ENCODE peak calls at places on chromosomes 11 and 22, in six cellular contexts. A is CD8-positive, alpha-beta memory T cell; Y is psoas muscle; B is IMR-90; W is lung; D is neural progenitor cell. K is an unnamed sample.

GRCh38 chr11:95711162-95711944 is 78.2 kb downstream of the FAM76B start:
- DNase-seq in W (no peak), D (no peak), B (peak; percentile 14), Y (no peak), A (no peak), K (no peak)

GRCh38 chr11:559020-559620 is 1.4 kb downstream of the LMNTD2 start:
- DNase-seq in A (peak; percentile 65), Y (no peak), B (no peak), D (no peak), W (no peak), K (no peak)

GRCh38 chr22:21951062-21951461 is 1.6 kb downstream of the PPM1F start:
- DNase-seq in D (no peak), A (no peak), Y (no peak), B (no peak), W (no peak), K (no peak)

GRCh38 chr11:99781074-99781473 is 760.3 kb downstream of the CNTN5 start:
- DNase-seq in W (no peak), D (no peak), B (no peak), Y (no peak), A (no peak), K (no peak)

GRCh38 chr11:110952150-110952549 is 239.9 kb upstream of the ARHGAP20 start:
- DNase-seq in A (no peak), B (no peak), Y (no peak), W (no peak), D (no peak), K (no peak)

GRCh38 chr11:114080219-114080618 is 20.7 kb downstream of the ZBTB16 start:
- DNase-seq in B (no peak), Y (no peak), D (no peak), A (peak; percentile 54), W (no peak), K (no peak)

GRCh38 chr11:109304159-109304558 is 117.8 kb upstream of the C11orf87 start:
- DNase-seq in A (no peak), B (peak; percentile 30), W (no peak), D (no peak), Y (no peak), K (no peak)

GRCh38 chr11:35567737-35568465 is 42.5 kb upstream of the PAMR1 start:
- DNase-seq in Y (no peak), D (no peak), B (peak; percentile 65), A (no peak), W (peak; percentile 36), K (peak; percentile 74)

GRCh38 chr11:121451982-121452608 is at the start of gene SORL1:
- DNase-seq in W (peak; percentile 72), A (peak; percentile 78), Y (peak; percentile 62), B (peak; percentile 55), D (peak; percentile 95), K (no peak)

GRCh38 chr11:27540051-27540450 is 33.5 kb upstream of the LIN7C start:
- DNase-seq in A (no peak), B (no peak), W (no peak), Y (no peak), D (no peak), K (no peak)

GRCh38 chr11:87134524-87135106 is 96.9 kb downstream of the TMEM135 start:
- DNase-seq in B (no peak), D (no peak), W (no peak), Y (no peak), A (no peak), K (no peak)

GRCh38 chr11:92225206-92225562 is 566 bp downstream of the FAT3 start:
- DNase-seq in A (no peak), Y (no peak), D (peak; percentile 51), W (no peak), B (no peak), K (peak; percentile 43)
- H3K27me3 ChIP-seq in A (no peaks in the 10 kb centered on the region), Y (peaks cover 8% of the 10 kb centered on the region), D (peaks cover 30% of the 10 kb centered on the region), W (peaks cover 12% of the 10 kb centered on the region), B (peaks cover 56% of the 10 kb centered on the region), K (peaks cover 54% of the 10 kb centered on the region)

GRCh38 chr22:50034126-50035081 is 21.8 kb upstream of the IL17REL start:
- DNase-seq in D (no peak), B (no peak), A (peak; percentile 47), Y (no peak), W (no peak), K (no peak)

GRCh38 chr22:50031189-50032091 is 18.9 kb upstream of the IL17REL start:
- DNase-seq in D (no peak), A (peak; percentile 48), W (no peak), B (no peak), Y (no peak), K (no peak)

GRCh38 chr22:50030315-50031188 is 18.0 kb upstream of the IL17REL start:
- DNase-seq in Y (peak; percentile 76), W (peak; percentile 71), A (peak; percentile 87), B (peak; percentile 54), D (peak; percentile 94), K (no peak)

GRCh38 chr22:50032941-50033601 is 20.5 kb upstream of the IL17REL start:
- DNase-seq in B (no peak), Y (no peak), W (no peak), D (no peak), A (peak; percentile 35), K (no peak)

DNA sequence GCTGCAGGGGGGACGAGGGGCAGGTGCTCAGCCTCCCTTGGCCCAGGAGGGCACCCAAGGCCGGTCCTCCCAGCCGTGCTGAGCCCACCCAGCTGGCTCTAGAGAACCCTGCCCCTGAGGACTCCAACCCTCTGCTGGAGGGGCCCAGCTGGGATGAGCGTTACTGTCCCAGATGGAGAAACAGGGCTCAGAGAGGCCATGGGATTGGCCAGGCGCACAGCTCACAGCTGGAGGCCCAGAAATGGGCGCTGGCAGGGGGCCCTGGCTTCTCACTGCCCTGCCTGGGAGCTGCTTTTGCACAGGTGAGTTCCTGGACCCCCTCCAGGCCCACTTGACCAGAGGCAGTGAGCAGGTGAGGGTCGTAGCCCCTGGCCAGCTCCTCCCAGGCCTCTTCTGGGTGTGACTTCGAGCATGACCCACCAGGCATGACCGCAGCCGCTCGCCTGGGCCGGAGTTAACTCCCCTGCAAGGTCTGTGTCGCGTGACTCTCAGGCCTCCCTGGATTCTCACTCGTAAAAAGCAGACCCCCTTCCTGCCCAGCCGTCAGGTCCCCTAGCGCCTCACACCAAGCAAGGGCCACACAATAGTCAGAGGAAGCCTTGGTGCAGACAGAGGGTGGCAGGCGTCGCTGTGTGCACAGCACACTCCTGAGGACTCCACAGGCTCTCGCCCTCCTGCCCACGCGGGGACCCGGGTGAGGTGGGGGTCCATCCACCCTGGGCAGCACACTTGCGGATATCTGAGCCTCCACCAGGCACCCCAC is 19.7 kb upstream of the IL17REL start:
- DNase-seq in D (no peak), A (peak; percentile 47), B (no peak), Y (no peak), W (no peak), K (no peak)
- H3K27me3 ChIP-seq in D (peaks cover 30% of the 10 kb centered on the region), A (no peaks in the 10 kb centered on the region), B (peaks cover 20% of the 10 kb centered on the region), Y (no peaks in the 10 kb centered on the region), W (no peaks in the 10 kb centered on the region), K (peaks cover 5% of the 10 kb centered on the region)

GRCh38 chr11:2649848-2650247 is 49.9 kb downstream of the KCNQ1OT1 start:
- DNase-seq in A (no peak), W (no peak), Y (no peak), B (no peak), D (no peak), K (no peak)

GRCh38 chr11:2650343-2650867 is 49.4 kb downstream of the KCNQ1OT1 start:
- DNase-seq in W (no peak), A (no peak), D (no peak), Y (no peak), B (no peak), K (no peak)

GRCh38 chr11:2651826-2652237 is 48.0 kb downstream of the KCNQ1OT1 start:
- DNase-seq in B (no peak), D (no peak), A (no peak), Y (no peak), W (no peak), K (no peak)

GRCh38 chr11:2652362-2652761 is 47.4 kb downstream of the KCNQ1OT1 start:
- DNase-seq in Y (no peak), D (no peak), B (no peak), A (no peak), W (no peak), K (no peak)

GRCh38 chr11:2651054-2651617 is 48.7 kb downstream of the KCNQ1OT1 start:
- DNase-seq in W (no peak), Y (no peak), A (no peak), D (no peak), B (no peak), K (no peak)
- H3K27me3 ChIP-seq in W (no peaks in the 10 kb centered on the region), Y (no peaks in the 10 kb centered on the region), A (no peaks in the 10 kb centered on the region), D (no peaks in the 10 kb centered on the region), B (peaks cover 13% of the 10 kb centered on the region), K (no peaks in the 10 kb centered on the region)

DNA sequence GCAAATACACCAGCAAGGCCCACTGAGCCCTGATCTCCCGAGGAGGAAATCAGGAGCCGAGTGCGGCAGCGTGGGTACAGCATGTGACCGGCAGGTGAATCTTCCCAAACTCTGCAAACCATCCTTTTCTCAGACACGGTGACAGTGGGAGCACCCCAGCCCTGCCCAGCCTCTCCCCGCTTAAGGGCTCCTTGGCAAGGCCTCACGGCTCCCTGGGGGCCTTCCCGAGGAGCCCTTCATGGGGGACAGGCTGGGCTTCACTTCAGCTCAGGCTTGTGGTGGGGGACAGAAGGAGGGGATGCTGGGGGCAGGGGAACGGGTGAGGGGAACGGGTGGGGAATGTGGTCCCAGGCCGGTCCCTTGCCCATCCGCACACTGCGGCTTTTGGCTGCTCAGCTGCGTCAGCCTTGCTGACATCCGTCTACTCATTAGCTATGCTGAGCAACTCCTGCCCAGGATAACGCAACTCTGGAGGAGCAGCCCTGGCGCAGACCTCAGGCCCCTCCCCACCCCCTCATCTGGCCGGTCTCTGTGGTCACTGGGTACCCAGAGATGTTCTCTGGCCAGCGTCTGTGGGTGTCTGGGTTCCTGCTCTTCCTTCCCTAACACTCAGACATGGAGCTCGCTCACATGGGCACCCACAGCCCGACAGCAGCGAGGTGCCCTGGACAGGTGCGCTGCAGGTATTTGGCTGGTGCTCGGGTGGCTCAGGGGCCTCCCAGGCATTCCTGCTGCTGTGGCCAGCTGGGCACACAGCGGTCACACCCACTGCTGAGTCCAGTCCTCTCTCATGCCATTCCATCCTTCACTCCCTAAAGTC is 22.0 kb upstream of the TTLL12 start:
- DNase-seq in B (no peak), A (no peak), Y (no peak), W (no peak), D (no peak), K (no peak)
- H3K27me3 ChIP-seq in B (peaks cover 25% of the 10 kb centered on the region), A (no peaks in the 10 kb centered on the region), Y (no peaks in the 10 kb centered on the region), W (no peaks in the 10 kb centered on the region), D (no peaks in the 10 kb centered on the region), K (no peaks in the 10 kb centered on the region)

DNA sequence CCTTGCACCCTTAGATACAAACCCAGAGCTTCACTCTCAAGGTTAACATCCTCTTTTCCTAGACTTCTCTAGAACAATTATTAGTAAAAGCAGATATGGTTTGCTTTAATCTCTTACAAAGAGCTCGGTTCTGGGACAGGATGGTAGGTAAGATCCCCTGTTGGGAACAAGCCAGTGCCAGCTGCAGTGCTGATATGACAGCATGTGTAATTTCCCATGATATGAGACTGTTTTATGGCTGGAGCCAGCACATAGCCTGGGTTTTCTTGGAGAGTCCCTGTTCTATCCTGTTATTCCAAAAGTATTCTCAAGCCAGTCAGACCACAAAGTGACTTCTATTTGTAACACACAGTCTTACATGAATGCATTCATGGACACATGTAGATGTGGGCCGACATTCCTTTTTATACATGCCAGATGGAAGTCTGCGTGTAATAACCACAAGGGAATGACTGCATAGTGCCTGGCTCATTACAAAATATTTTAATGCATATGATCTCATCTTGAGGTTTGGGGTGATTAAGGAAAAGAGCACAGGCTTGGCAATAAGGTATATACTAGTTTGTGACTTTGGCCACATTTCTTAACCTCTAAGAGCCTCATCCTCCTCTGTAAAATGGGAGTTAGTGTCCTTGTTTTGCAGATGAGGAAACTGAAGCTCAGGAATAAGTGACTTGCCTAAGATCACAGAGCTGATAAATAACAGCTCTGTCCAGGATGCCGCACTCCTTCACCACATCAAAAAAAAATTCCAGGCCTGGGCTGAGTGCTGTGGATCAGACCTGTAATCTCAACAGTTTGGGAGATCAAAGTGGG is 21.8 kb downstream of the CLMP start:
- DNase-seq in D (no peak), B (peak; percentile 100), W (no peak), A (no peak), Y (no peak), K (no peak)
- H3K27me3 ChIP-seq in D (no peaks in the 10 kb centered on the region), B (no peaks in the 10 kb centered on the region), W (no peaks in the 10 kb centered on the region), A (no peaks in the 10 kb centered on the region), Y (no peaks in the 10 kb centered on the region), K (no peaks in the 10 kb centered on the region)